ENCODE peak calls at places on chromosome 16, in nine cellular contexts. B, J, A, Y, R, N, W, U and Z are unnamed samples.

GRCh38 chr16:11955713-11956123 is 9.3 kb upstream of the TNFRSF17 start:
- DNase-seq in B (no peak), J (peak), A (no peak), Y (peak), R (peak), N (no peak), W (peak), U (no peak), Z (peak)

GRCh38 chr16:12538667-12539081 is 265.0 kb downstream of the CPPED1 start:
- DNase-seq in B (no peak), J (no peak), A (no peak), Y (no peak), R (no peak), N (no peak), W (no peak), U (no peak), Z (no peak)

GRCh38 chr16:48126801-48127644 is 28.8 kb downstream of the ABCC12 start:
- DNase-seq in B (no peak), J (no peak), A (no peak), Y (peak), R (peak), N (no peak), W (peak), U (peak), Z (peak)

GRCh38 chr16:85716680-85717038 is 27.9 kb upstream of the GINS2 start:
- DNase-seq in B (no peak), J (no peak), A (no peak), Y (no peak), R (no peak), N (no peak), W (no peak), U (no peak), Z (no peak)

GRCh38 chr16:88476817-88477397 is 23.8 kb downstream of the ZFPM1 start:
- DNase-seq in B (no peak), J (no peak), A (no peak), Y (no peak), R (no peak), N (no peak), W (no peak), U (no peak), Z (no peak)

GRCh38 chr16:88533945-88534641 is 36.1 kb upstream of the ZC3H18 start:
- DNase-seq in B (peak), J (peak), A (peak), Y (peak), R (peak), N (peak), W (no peak), U (peak), Z (peak)

GRCh38 chr16:50434872-50435478 is 66.2 kb upstream of the BRD7 start:
- DNase-seq in B (no peak), J (no peak), A (no peak), Y (no peak), R (no peak), N (no peak), W (no peak), U (no peak), Z (no peak)

GRCh38 chr16:23330583-23331249 is 28.6 kb downstream of the SCNN1B start:
- DNase-seq in B (no peak), J (no peak), A (no peak), Y (no peak), R (no peak), N (no peak), W (no peak), U (no peak), Z (no peak)

GRCh38 chr16:57013268-57013667 is 23.9 kb downstream of the NLRC5 start:
- DNase-seq in B (no peak), J (no peak), A (no peak), Y (peak), R (no peak), N (no peak), W (no peak), U (no peak), Z (no peak)

GRCh38 chr16:7014756-7015155 is 317.9 kb upstream of the RBFOX1 start:
- DNase-seq in B (no peak), J (no peak), A (no peak), Y (no peak), R (no peak), N (no peak), W (no peak), U (no peak), Z (no peak)

GRCh38 chr16:68311316-68311620 is 449 bp downstream of the PRMT7 start:
- DNase-seq in B (no peak), J (no peak), A (no peak), Y (no peak), R (no peak), N (peak), W (no peak), U (no peak), Z (no peak)

GRCh38 chr16:79595261-79595660 is 5.3 kb downstream of the MAF start:
- DNase-seq in B (no peak), J (no peak), A (no peak), Y (peak), R (no peak), N (no peak), W (no peak), U (no peak), Z (no peak)

GRCh38 chr16:15829460-15829859 is 27.4 kb downstream of the MYH11 start:
- DNase-seq in B (peak), J (peak), A (peak), Y (peak), R (peak), N (peak), W (no peak), U (peak), Z (no peak)

GRCh38 chr16:83231771-83232170 is 576.0 kb upstream of the HSBP1 start:
- DNase-seq in B (no peak), J (no peak), A (no peak), Y (no peak), R (no peak), N (no peak), W (no peak), U (no peak), Z (no peak)

GRCh38 chr16:16007743-16008111 is 58.3 kb downstream of the ABCC1 start:
- DNase-seq in B (no peak), J (no peak), A (no peak), Y (no peak), R (no peak), N (no peak), W (no peak), U (no peak), Z (no peak)

GRCh38 chr16:29307598-29308507 is 98.7 kb downstream of the NPIPB11 start:
- DNase-seq in B (no peak), J (peak), A (no peak), Y (peak), R (no peak), N (no peak), W (no peak), U (no peak), Z (no peak)

GRCh38 chr16:54633943-54634362 is 296.7 kb upstream of the IRX5 start:
- DNase-seq in B (no peak), J (no peak), A (no peak), Y (peak), R (no peak), N (peak), W (no peak), U (peak), Z (no peak)

GRCh38 chr16:89035013-89035697 is 58.1 kb upstream of the CBFA2T3 start:
- DNase-seq in B (peak), J (no peak), A (peak), Y (no peak), R (no peak), N (peak), W (no peak), U (no peak), Z (no peak)

GRCh38 chr16:18948372-18949020 is 22.3 kb upstream of the SMG1 start:
- DNase-seq in B (no peak), J (no peak), A (no peak), Y (no peak), R (no peak), N (no peak), W (no peak), U (no peak), Z (no peak)

GRCh38 chr16:15765880-15766279 is 90.9 kb downstream of the MYH11 start:
- DNase-seq in B (no peak), J (no peak), A (no peak), Y (peak), R (no peak), N (peak), W (no peak), U (peak), Z (no peak)

GRCh38 chr16:75541236-75541635 is 5.3 kb upstream of the CHST5 start:
- DNase-seq in B (no peak), J (no peak), A (no peak), Y (no peak), R (no peak), N (no peak), W (no peak), U (no peak), Z (no peak)

GRCh38 chr16:57039148-57039812 is 49.9 kb downstream of the NLRC5 start:
- DNase-seq in B (no peak), J (no peak), A (no peak), Y (peak), R (no peak), N (no peak), W (no peak), U (no peak), Z (peak)

GRCh38 chr16:24900230-24900629 is 54.5 kb downstream of the SLC5A11 start:
- DNase-seq in B (no peak), J (peak), A (no peak), Y (peak), R (no peak), N (peak), W (no peak), U (peak), Z (no peak)

GRCh38 chr16:13864689-13865088 is 55.3 kb upstream of the ERCC4 start:
- DNase-seq in B (no peak), J (no peak), A (no peak), Y (no peak), R (no peak), N (no peak), W (no peak), U (no peak), Z (no peak)

GRCh38 chr16:1154291-1154886 is 1.5 kb downstream of the CACNA1H start:
- DNase-seq in B (no peak), J (peak), A (no peak), Y (no peak), R (no peak), N (peak), W (no peak), U (no peak), Z (no peak)

GRCh38 chr16:1151424-1152122 is 1.3 kb upstream of the CACNA1H start:
- DNase-seq in B (no peak), J (no peak), A (no peak), Y (no peak), R (no peak), N (no peak), W (no peak), U (peak), Z (no peak)

GRCh38 chr16:1153480-1154160 is 714 bp downstream of the CACNA1H start:
- DNase-seq in B (no peak), J (no peak), A (no peak), Y (no peak), R (no peak), N (no peak), W (no peak), U (peak), Z (no peak)

GRCh38 chr16:1152123-1152638 is 725 bp upstream of the CACNA1H start:
- DNase-seq in B (no peak), J (peak), A (no peak), Y (no peak), R (no peak), N (peak), W (no peak), U (peak), Z (no peak)

DNA sequence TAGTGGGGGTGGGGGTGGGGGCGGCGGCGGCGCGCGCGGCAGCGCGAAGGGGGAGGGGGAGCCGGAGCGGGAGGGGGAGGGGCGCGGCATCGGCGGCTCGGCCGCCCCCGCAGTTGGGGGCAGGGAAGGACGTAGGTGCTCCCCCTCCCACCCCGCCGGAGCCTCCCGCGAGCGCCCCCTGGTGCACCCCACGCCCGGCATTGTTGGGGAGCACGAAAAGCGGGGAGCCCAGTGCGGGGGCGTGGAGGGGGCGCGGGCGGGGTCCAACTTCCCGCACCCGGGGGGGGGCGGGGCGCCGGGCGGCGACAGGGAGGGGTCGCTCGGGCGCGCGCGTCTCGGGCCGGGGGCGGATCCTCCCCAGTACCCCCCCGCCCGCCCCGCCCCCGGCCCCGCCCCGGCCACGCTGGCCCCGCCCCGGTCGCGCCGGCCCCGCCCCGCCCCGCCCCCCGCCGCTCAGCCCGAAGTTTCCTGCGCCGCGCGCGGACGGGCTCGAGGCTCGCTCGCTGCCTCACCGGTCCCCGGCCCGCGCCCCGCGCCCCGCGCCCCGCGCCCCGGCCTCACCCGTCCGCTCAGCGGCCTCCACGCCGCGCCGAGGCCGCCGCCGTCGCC is at the start of gene CACNA1H:
- DNase-seq in B (no peak), J (no peak), A (peak), Y (no peak), R (no peak), N (peak), W (no peak), U (peak), Z (no peak)
- TF ChIP-seq CTCF in B (peak), J (no peak), A (peak), Y (no peak), R (no peak), N (peak), W (no peak), U (peak), Z (peak)

GRCh38 chr16:65733706-65734105 is 611.8 kb upstream of the CDH11 start:
- DNase-seq in B (no peak), J (no peak), A (no peak), Y (no peak), R (no peak), N (no peak), W (no peak), U (no peak), Z (no peak)

GRCh38 chr16:65740716-65741115 is 618.9 kb upstream of the CDH11 start:
- DNase-seq in B (no peak), J (no peak), A (no peak), Y (peak), R (no peak), N (no peak), W (no peak), U (no peak), Z (no peak)

GRCh38 chr16:65743558-65743957 is 621.7 kb upstream of the CDH11 start:
- DNase-seq in B (no peak), J (no peak), A (no peak), Y (no peak), R (no peak), N (no peak), W (no peak), U (no peak), Z (no peak)

GRCh38 chr16:65739518-65739917 is 617.7 kb upstream of the CDH11 start:
- DNase-seq in B (no peak), J (no peak), A (no peak), Y (no peak), R (no peak), N (no peak), W (no peak), U (no peak), Z (no peak)

GRCh38 chr16:65737831-65738230 is 616.0 kb upstream of the CDH11 start:
- DNase-seq in B (no peak), J (no peak), A (no peak), Y (peak), R (no peak), N (no peak), W (no peak), U (peak), Z (no peak)
- TF ChIP-seq CTCF in B (no peak), J (no peak), A (no peak), Y (peak), R (no peak), N (no peak), W (no peak), U (peak), Z (no peak)

GRCh38 chr16:77043076-77043475 is 147.9 kb upstream of the MON1B start:
- DNase-seq in B (no peak), J (no peak), A (no peak), Y (peak), R (no peak), N (peak), W (no peak), U (no peak), Z (peak)
- TF ChIP-seq CTCF in B (peak), J (no peak), A (no peak), Y (peak), R (no peak), N (peak), W (peak), U (peak), Z (peak)

GRCh38 chr16:28280881-28281836 is 11.2 kb upstream of the SBK1 start:
- DNase-seq in B (no peak), J (no peak), A (no peak), Y (no peak), R (no peak), N (peak), W (no peak), U (peak), Z (no peak)
- TF ChIP-seq CTCF in B (no peak), J (no peak), A (no peak), Y (no peak), R (no peak), N (peak), W (no peak), U (peak), Z (no peak)

GRCh38 chr16:87335306-87335967 is 18.2 kb upstream of the C16orf95 start:
- DNase-seq in B (peak), J (no peak), A (no peak), Y (no peak), R (no peak), N (no peak), W (no peak), U (no peak), Z (no peak)
- TF ChIP-seq CTCF in B (no peak), J (no peak), A (no peak), Y (no peak), R (no peak), N (no peak), W (no peak), U (no peak), Z (no peak)